ENCODE peak calls at places on chromosomes 11 and 22, in four cellular contexts. H is effector memory CD8-positive, alpha-beta T cell; A is HTR-8/SVneo; X is iris pigment epithelial cell. U is an unnamed sample.

GRCh38 chr22:40236131-40236665 is 58.5 kb downstream of the TNRC6B start:
- DNase-seq in X (no peak), A (no peak), H (no peak), U (no peak)

GRCh38 chr11:34223021-34223813 is 117.8 kb downstream of the NAT10 start:
- DNase-seq in X (peak), A (no peak), H (no peak), U (no peak)

GRCh38 chr11:65436412-65437032 is 13.9 kb downstream of the NEAT1 start:
- DNase-seq in X (peak), H (no peak), A (no peak), U (no peak)

GRCh38 chr11:83092488-83093384 is 21.0 kb upstream of the RAB30 start:
- DNase-seq in X (peak), A (no peak), H (no peak), U (peak)

GRCh38 chr11:105862736-105863367 is 159.2 kb downstream of the MSANTD4 start:
- DNase-seq in X (peak), A (peak), H (no peak), U (no peak)

GRCh38 chr11:69135420-69136363 is 20.0 kb upstream of the SMIM38 start:
- DNase-seq in X (no peak), A (no peak), H (no peak), U (no peak)

GRCh38 chr11:8381871-8382396 is 118.3 kb upstream of the LMO1 start:
- DNase-seq in A (no peak), X (no peak), H (no peak), U (no peak)

GRCh38 chr11:101706541-101706940 is 122.7 kb upstream of the TRPC6 start:
- DNase-seq in H (no peak), X (peak), A (peak), U (peak)

GRCh38 chr22:38144025-38144405 is 33.5 kb upstream of the BAIAP2L2 start:
- DNase-seq in H (no peak), X (no peak), A (no peak), U (no peak)

GRCh38 chr11:35214792-35215193 is 75.8 kb downstream of the CD44 start:
- DNase-seq in X (peak), H (no peak), A (peak), U (peak)

GRCh38 chr22:49993649-49994360 is 18.8 kb downstream of the IL17REL start:
- DNase-seq in X (no peak), H (no peak), A (no peak), U (no peak)

GRCh38 chr11:19079643-19080440 is 19.3 kb upstream of the MRGPRX2 start:
- DNase-seq in X (peak), A (no peak), H (no peak), U (peak)

GRCh38 chr22:48574776-48575566 is 1252.7 kb downstream of the BRD1 start:
- DNase-seq in X (peak), A (no peak), H (no peak), U (no peak)

GRCh38 chr11:62612366-62613274 is at the start of the genes EML3 and ROM1:
- DNase-seq in X (peak), A (peak), H (peak), U (no peak)

GRCh38 chr22:36757608-36758220 is 18.2 kb downstream of the IFT27 start:
- DNase-seq in H (peak), X (peak), A (peak), U (no peak)

GRCh38 chr11:22597062-22597461 is 28.6 kb downstream of the FANCF start:
- DNase-seq in H (no peak), A (no peak), X (no peak), U (no peak)

GRCh38 chr11:22433066-22433450 is 94.9 kb downstream of the SLC17A6 start:
- DNase-seq in X (no peak), A (no peak), H (no peak), U (no peak)

GRCh38 chr11:129434641-129435498 is 59.2 kb downstream of the BARX2 start:
- DNase-seq in A (no peak), X (no peak), H (no peak), U (no peak)

GRCh38 chr11:5476184-5476819 is 12.2 kb upstream of the OR52D1 start:
- DNase-seq in X (peak), H (peak), A (peak), U (no peak)

GRCh38 chr11:5291207-5291838 is 10.4 kb downstream of the OR51B4 start:
- DNase-seq in A (peak), H (no peak), X (peak), U (no peak)

GRCh38 chr11:46202696-46203391 is 74.6 kb upstream of the CREB3L1 start:
- DNase-seq in A (no peak), X (no peak), H (no peak), U (no peak)

GRCh38 chr11:103794262-103794661 is 242.2 kb upstream of the DDI1 start:
- DNase-seq in A (no peak), X (peak), H (no peak), U (no peak)

GRCh38 chr11:131914299-131914902 is 544.0 kb downstream of the NTM start:
- DNase-seq in A (peak), X (peak), H (no peak), U (no peak)

GRCh38 chr11:79237676-79238075 is 203.2 kb downstream of the TENM4 start:
- DNase-seq in H (no peak), X (peak), A (no peak), U (no peak)

GRCh38 chr22:39725351-39726035 is 154.9 kb downstream of the CACNA1I start:
- DNase-seq in H (no peak), A (no peak), X (no peak), U (no peak)

GRCh38 chr11:35354644-35355043 is 64.7 kb downstream of the SLC1A2 start:
- DNase-seq in H (no peak), X (no peak), A (no peak), U (no peak)

GRCh38 chr11:85827768-85828639 is 17.1 kb upstream of the SYTL2 start:
- DNase-seq in A (peak), H (peak), X (peak), U (peak)

GRCh38 chr11:66617148-66617814 is 851 bp downstream of the RBM14 start:
- DNase-seq in X (no peak), H (peak), A (no peak), U (no peak)

GRCh38 chr11:22432331-22433065 is 94.3 kb downstream of the SLC17A6 start:
- DNase-seq in X (peak), H (no peak), A (no peak), U (no peak)

GRCh38 chr22:43481528-43482309 is 69.9 kb downstream of the MPPED1 start:
- DNase-seq in A (no peak), H (no peak), X (no peak), U (no peak)

GRCh38 chr22:46754110-46754799 is 8.2 kb upstream of the TBC1D22A start:
- DNase-seq in X (peak), H (no peak), A (peak), U (peak)

GRCh38 chr11:16154715-16155396 is 201.5 kb downstream of the SOX6 start:
- DNase-seq in A (no peak), X (peak), H (no peak), U (peak)

GRCh38 chr11:36057372-36058045 is 113.6 kb downstream of the LDLRAD3 start:
- DNase-seq in H (no peak), X (peak), A (no peak), U (no peak)

U was measured in epithelial cell of prostate.